ENCODE peak calls at places on chromosomes 11 and 22, in four cellular contexts. O, K, S and P are unnamed samples. For H3K4me1, the result is how much of the 10 kb centered on the place peaks cover.

GRCh38 chr22:40237788-40238424 is 60.2 kb downstream of the TNRC6B start:
- DNase-seq in K (no peak), S (no peak), O (no peak), P (no peak)

GRCh38 chr11:62543680-62544444 is 2.7 kb downstream of the AHNAK start:
- DNase-seq in K (peak), O (no peak), S (no peak), P (no peak)

GRCh38 chr11:118889796-118890195 is 6.1 kb downstream of the CXCR5 start:
- DNase-seq in S (no peak), K (no peak), O (peak), P (no peak)

GRCh38 chr11:69674267-69674885 is 777 bp downstream of the LTO1 start:
- DNase-seq in O (peak), S (peak), K (peak), P (no peak)

GRCh38 chr11:111331711-111332479 is 33.5 kb downstream of the POU2AF3 start:
- DNase-seq in K (peak), S (no peak), O (peak), P (no peak)

GRCh38 chr22:25347752-25348102 is 128.3 kb downstream of the CRYBB2 start:
- DNase-seq in S (no peak), O (peak), K (no peak), P (no peak)

GRCh38 chr11:12199231-12199948 is 89.0 kb downstream of the MICAL2 start:
- DNase-seq in K (no peak), S (no peak), O (no peak), P (no peak)

GRCh38 chr11:85810521-85810870 is 445 bp downstream of the SYTL2 start:
- DNase-seq in O (no peak), K (no peak), S (no peak), P (no peak)

GRCh38 chr11:37317803-37318202 is 719.8 kb upstream of the RAG2 start:
- DNase-seq in S (no peak), O (no peak), K (no peak), P (no peak)

GRCh38 chr11:13674799-13675509 is 6.5 kb downstream of the FAR1 start:
- DNase-seq in S (no peak), O (no peak), K (no peak), P (no peak)

GRCh38 chr11:19604679-19605375 is 107.8 kb upstream of the NAV2 start:
- DNase-seq in S (no peak), O (no peak), K (no peak), P (no peak)

GRCh38 chr11:85663080-85663729 is 1.7 kb downstream of the CREBZF start:
- DNase-seq in O (peak), S (peak), K (no peak), P (no peak)

GRCh38 chr11:113557926-113558325 is 82.7 kb upstream of the DRD2 start:
- DNase-seq in O (no peak), S (no peak), K (no peak), P (no peak)

GRCh38 chr11:95363710-95364109 is 132.7 kb upstream of the SESN3 start:
- DNase-seq in O (no peak), K (no peak), S (no peak), P (no peak)

GRCh38 chr22:43542681-43543521 is 131.1 kb downstream of the MPPED1 start:
- DNase-seq in K (no peak), O (no peak), S (no peak), P (no peak)

GRCh38 chr22:41408665-41409064 is 26.9 kb downstream of the TEF start:
- DNase-seq in S (no peak), O (no peak), K (no peak), P (no peak)

GRCh38 chr22:22593964-22594656 is 35.0 kb upstream of the PRAME start:
- DNase-seq in O (peak), K (peak), S (peak), P (peak)

GRCh38 chr11:102187416-102188125 is 77.3 kb downstream of the YAP1 start:
- DNase-seq in O (no peak), K (no peak), S (no peak), P (no peak)

GRCh38 chr11:61609970-61610347 is 29.1 kb upstream of the SYT7 start:
- DNase-seq in K (peak), O (no peak), S (peak), P (no peak)

GRCh38 chr11:58390551-58391063 is 16.1 kb downstream of the OR5B3 start:
- DNase-seq in S (no peak), O (no peak), K (no peak), P (no peak)

GRCh38 chr11:62409831-62410230 is 9.0 kb upstream of the SCGB1A1 start:
- DNase-seq in S (no peak), K (no peak), O (no peak), P (no peak)

GRCh38 chr11:12455938-12456337 is 78.6 kb downstream of the PARVA start:
- DNase-seq in O (peak), S (no peak), K (no peak), P (no peak)

GRCh38 chr22:44204937-44205712 is 24.4 kb downstream of the PARVG start:
- DNase-seq in O (no peak), K (no peak), S (peak), P (no peak)

GRCh38 chr11:57191308-57191707 is 9.6 kb downstream of the LRRC55 start:
- DNase-seq in K (no peak), S (no peak), O (no peak), P (no peak)

GRCh38 chr11:121451178-121451981 is 734 bp upstream of the SORL1 start:
- DNase-seq in S (peak), O (no peak), K (peak), P (no peak)

GRCh38 chr11:742156-742546 is 5.1 kb upstream of the TALDO1 start:
- DNase-seq in S (no peak), K (no peak), O (no peak), P (no peak)

GRCh38 chr22:29580200-29580810 is 608 bp downstream of the NIPSNAP1 start:
- DNase-seq in K (no peak), O (no peak), S (peak), P (no peak)

GRCh38 chr11:124877631-124878496 is 12.6 kb downstream of the ROBO3 start:
- DNase-seq in K (no peak), O (no peak), S (no peak), P (no peak)

GRCh38 chr11:11272254-11272653 is 80.8 kb downstream of the CSNK2A3 start:
- DNase-seq in S (no peak), K (no peak), O (no peak), P (no peak)

GRCh38 chr11:44243633-44244343 is 66.2 kb downstream of the ALX4 start:
- DNase-seq in K (no peak), O (peak), S (no peak), P (no peak)

GRCh38 chr11:13691296-13691899 is 22.9 kb downstream of the FAR1 start:
- DNase-seq in K (no peak), O (no peak), S (no peak), P (no peak)

GRCh38 chr22:37626144-37626543 is 13.3 kb upstream of the SH3BP1 start:
- DNase-seq in K (no peak), O (no peak), S (no peak), P (no peak)

GRCh38 chr22:30667092-30667485 is 586 bp downstream of the DUSP18 start:
- DNase-seq in S (peak), K (no peak), O (peak), P (no peak)

GRCh38 chr11:76462317-76462716 is 17.5 kb downstream of the EMSY start:
- DNase-seq in K (no peak), S (no peak), O (no peak), P (no peak)

DNA sequence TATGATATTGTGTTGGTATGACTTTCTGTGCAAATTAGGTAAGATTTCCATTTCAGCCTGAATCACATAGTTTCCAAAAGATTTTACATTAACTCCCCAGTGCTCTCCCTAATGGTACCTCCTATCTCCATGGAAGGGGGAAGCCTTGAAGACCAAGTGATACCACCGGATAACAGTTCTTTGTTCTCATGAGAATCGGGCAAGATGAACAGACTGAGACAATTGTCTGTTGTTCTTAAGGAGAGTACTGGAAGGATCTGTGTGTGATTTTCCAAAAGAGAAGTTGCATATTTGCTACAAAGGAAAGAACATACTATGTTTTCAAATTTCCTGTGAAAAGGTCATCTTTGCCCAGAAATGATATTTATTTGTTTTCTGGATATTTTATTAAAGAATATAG is 60.3 kb upstream of the UBASH3B start:
- DNase-seq in K (no peak), S (no peak), O (no peak), P (no peak)
- H3K4me1 ChIP-seq in K (under half), S (under half), O (under half), P (under half)

DNA sequence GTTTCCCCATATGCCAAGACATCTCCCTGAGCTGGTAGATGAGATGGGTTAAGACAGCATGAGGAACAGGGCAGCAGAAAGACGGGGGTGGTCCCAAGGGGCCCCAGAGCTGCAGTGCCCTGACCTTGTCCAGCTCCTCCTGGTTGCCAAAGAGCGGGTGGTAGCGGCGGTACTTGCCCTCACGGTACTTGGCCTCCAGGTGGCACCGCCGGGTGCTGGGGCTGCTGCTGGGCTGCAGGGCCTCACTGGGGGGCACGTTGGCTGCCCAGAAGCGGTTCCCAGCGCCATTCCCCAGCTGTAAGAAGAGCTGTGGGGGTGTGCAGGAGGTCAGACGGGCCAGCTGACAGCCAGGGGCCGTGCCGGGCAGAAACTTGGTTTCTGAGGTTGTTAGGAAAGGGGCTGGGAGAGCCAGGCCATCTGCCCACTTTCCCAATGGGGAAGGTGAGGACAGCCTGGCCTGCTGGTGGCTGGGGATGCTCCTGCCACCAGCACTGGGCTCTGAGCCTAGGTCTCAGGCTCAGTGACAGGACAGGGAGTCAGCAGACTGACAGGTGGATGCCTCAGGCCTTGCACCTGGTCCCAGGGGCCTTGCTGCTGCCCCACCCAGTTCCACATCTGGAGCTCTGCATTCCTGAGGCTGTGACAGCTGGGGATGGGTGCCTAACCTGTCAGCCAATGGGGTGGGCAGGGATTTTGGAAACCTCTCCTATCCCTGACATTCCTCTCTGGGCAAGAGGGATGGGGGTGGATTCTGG is 30.0 kb upstream of the PDE2A start:
- DNase-seq in O (no peak), S (no peak), K (no peak), P (no peak)
- TF ChIP-seq CTCF in O (peak), S (peak), K (peak), P (peak)

GRCh38 chr11:7687386-7687785 is 14.1 kb upstream of the CYB5R2 start:
- DNase-seq in O (no peak), S (no peak), K (peak), P (no peak)
- H3K4me1 ChIP-seq in O (under half), S (under half), K (under half), P (under half)

GRCh38 chr11:26072612-26073011 is 259.3 kb upstream of the ANO3 start:
- DNase-seq in S (no peak), O (no peak), K (no peak), P (no peak)

GRCh38 chr11:26078217-26078821 is 253.6 kb upstream of the ANO3 start:
- DNase-seq in O (no peak), S (no peak), K (no peak), P (no peak)

GRCh38 chr11:26073646-26074045 is 258.3 kb upstream of the ANO3 start:
- DNase-seq in S (no peak), O (no peak), K (no peak), P (no peak)

GRCh38 chr11:26079966-26080365 is 252.0 kb upstream of the ANO3 start:
- DNase-seq in K (no peak), O (no peak), S (no peak), P (no peak)

GRCh38 chr11:26076591-26076990 is 255.3 kb upstream of the ANO3 start:
- DNase-seq in O (no peak), K (no peak), S (no peak), P (no peak)
- TF ChIP-seq CTCF in O (no peak), K (no peak), S (no peak), P (no peak)